ENCODE peak calls at places on chromosomes 16 and 17, in four cellular contexts. S is A549, N is left lung, Z is hepatocyte. M is an unnamed sample. For H3K4me1 and H3K9me3, the result is how much of the 10 kb centered on the place peaks cover.

GRCh38 chr17:79839363-79840203 is at the start of gene CBX4:
- DNase-seq in S (peak), N (peak), Z (peak), M (peak)

GRCh38 chr16:54446639-54447038 is 160.1 kb upstream of the IRX3 start:
- DNase-seq in S (peak), N (no peak), Z (no peak), M (no peak)

GRCh38 chr17:46950997-46951621 is 27.9 kb downstream of the RPRML start:
- DNase-seq in S (no peak), N (no peak), Z (no peak), M (no peak)

GRCh38 chr17:17403899-17404576 is 72.8 kb upstream of the MED9 start:
- DNase-seq in S (no peak), N (no peak), Z (no peak), M (peak)

GRCh38 chr17:79704691-79705090 is 26.1 kb upstream of the ENPP7 start:
- DNase-seq in S (no peak), N (no peak), Z (no peak), M (no peak)

GRCh38 chr17:30594223-30594952 is 117.2 kb downstream of the GOSR1 start:
- DNase-seq in S (no peak), N (no peak), Z (no peak), M (no peak)

GRCh38 chr16:29029168-29029994 is 44.5 kb downstream of the LAT start:
- DNase-seq in S (peak), N (no peak), Z (peak), M (peak)

GRCh38 chr17:12078791-12079190 is 58.1 kb downstream of the MAP2K4 start:
- DNase-seq in S (no peak), N (no peak), Z (no peak), M (no peak)

GRCh38 chr17:48544356-48545021 is 420 bp downstream of the HOXB2 start:
- DNase-seq in S (no peak), N (peak), Z (peak), M (peak)

GRCh38 chr17:32445075-32445427 is 741 bp downstream of the PSMD11 start:
- DNase-seq in S (peak), N (no peak), Z (peak), M (peak)

GRCh38 chr17:41773731-41774193 is 12.7 kb downstream of the JUP start:
- DNase-seq in S (no peak), N (no peak), Z (no peak), M (no peak)

GRCh38 chr17:73371285-73371684 is 59.5 kb upstream of the CDC42EP4 start:
- DNase-seq in S (no peak), N (no peak), Z (no peak), M (no peak)

GRCh38 chr16:87344931-87345631 is 27.9 kb upstream of the C16orf95 start:
- DNase-seq in S (no peak), N (no peak), Z (no peak), M (peak)

GRCh38 chr17:55845385-55845784 is 94.5 kb downstream of the PCTP start:
- DNase-seq in S (peak), N (peak), Z (peak), M (no peak)

GRCh38 chr17:37478187-37478586 is 11.5 kb upstream of the DUSP14 start:
- DNase-seq in S (no peak), N (no peak), Z (no peak), M (no peak)

GRCh38 chr17:82457071-82457789 is 1.3 kb upstream of the NARF start:
- DNase-seq in S (no peak), N (peak), Z (no peak), M (no peak)
- H3K4me1 ChIP-seq in S (under half), N (under half), Z (under half), M (under half)

GRCh38 chr16:81168406-81168805 is 70.1 kb upstream of the BCO1 start:
- DNase-seq in S (no peak), N (no peak), Z (no peak), M (no peak)
- H3K9me3 ChIP-seq in S (under half), N (under half), Z (under half), M (under half)

GRCh38 chr16:64309398-64310110 is 812.3 kb downstream of the CDH11 start:
- DNase-seq in S (no peak), N (no peak), Z (no peak), M (no peak)
- H3K4me3 ChIP-seq in S (no peak), N (no peak), Z (no peak), M (no peak)

DNA sequence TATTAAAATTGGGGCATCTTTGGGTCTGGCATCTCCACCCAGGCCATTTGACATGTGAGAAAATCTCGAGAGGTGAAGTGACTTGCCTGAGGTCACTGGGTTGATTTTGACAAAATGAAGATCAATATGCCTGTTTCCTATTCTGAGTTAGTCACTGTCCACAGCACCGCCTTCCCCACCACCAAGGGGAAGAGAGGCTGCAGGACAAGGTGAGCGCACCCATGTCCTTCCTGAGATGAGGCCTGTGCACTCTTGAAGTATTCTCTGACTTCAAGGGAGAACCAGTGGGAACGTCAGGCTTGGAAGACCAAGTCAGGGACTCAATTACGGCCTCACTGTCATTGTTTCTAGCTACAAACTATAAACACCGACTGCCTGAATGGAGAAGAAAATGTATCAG is 49.9 kb upstream of the WSB1 start:
- DNase-seq in S (no peak), N (no peak), Z (no peak), M (no peak)
- H3K4me1 ChIP-seq in S (half or more), N (under half), Z (under half), M (under half)

GRCh38 chr16:68574479-68574878 is 35.4 kb downstream of the ZFP90 start:
- DNase-seq in S (no peak), N (no peak), Z (no peak), M (no peak)

GRCh38 chr16:68577352-68577853 is 38.3 kb downstream of the ZFP90 start:
- DNase-seq in S (no peak), N (no peak), Z (no peak), M (no peak)

DNA sequence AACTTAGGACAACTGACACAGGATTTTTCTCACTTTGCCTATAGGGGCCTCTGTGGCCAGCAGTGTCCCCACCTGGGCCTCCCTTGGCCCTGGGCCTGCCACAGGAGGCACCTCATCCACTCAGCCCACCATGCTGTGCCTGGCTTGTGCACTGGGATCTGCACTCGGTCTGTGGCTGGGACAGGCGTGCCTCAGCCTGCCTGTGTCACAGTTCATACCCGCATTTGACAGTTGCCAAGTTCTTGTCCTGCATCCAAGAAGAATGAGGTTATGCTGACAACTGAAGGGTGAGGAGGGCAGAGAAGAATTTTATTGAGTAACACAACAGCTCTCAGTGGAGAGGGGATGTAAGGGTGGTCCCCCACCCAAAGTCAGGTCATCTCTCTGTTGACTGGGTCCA is 36.0 kb downstream of the ZFP90 start:
- DNase-seq in S (no peak), N (no peak), Z (no peak), M (no peak)
- H3K9me3 ChIP-seq in S (half or more), N (half or more), Z (under half), M (under half)

GRCh38 chr17:80855196-80855967 is 136.3 kb upstream of the CHMP6 start:
- DNase-seq in S (no peak), N (peak), Z (no peak), M (no peak)
- H3K4me3 ChIP-seq in S (no peak), N (no peak), Z (no peak), M (no peak)

GRCh38 chr16:73053038-73053378 is 5.1 kb upstream of the ZFHX3 start:
- DNase-seq in S (no peak), N (no peak), Z (no peak), M (no peak)

GRCh38 chr16:73050115-73051099 is 2.5 kb upstream of the ZFHX3 start:
- DNase-seq in S (no peak), N (no peak), Z (no peak), M (no peak)

GRCh38 chr16:73052441-73053030 is 4.6 kb upstream of the ZFHX3 start:
- DNase-seq in S (no peak), N (no peak), Z (no peak), M (no peak)

GRCh38 chr16:73051216-73051615 is 3.3 kb upstream of the ZFHX3 start:
- DNase-seq in S (no peak), N (no peak), Z (no peak), M (no peak)

GRCh38 chr16:73051903-73052302 is 4.0 kb upstream of the ZFHX3 start:
- DNase-seq in S (no peak), N (no peak), Z (no peak), M (no peak)
- H3K4me1 ChIP-seq in S (half or more), N (under half), Z (half or more), M (under half)

M was measured in effector memory CD4-positive, alpha-beta T cell.